ENCODE peak calls at places on chromosomes 4 and X, in ten cellular contexts. P, R, V, G, B, T, E, D, C and M are unnamed samples.

GRCh38 chr4:159360549-159360948 is 257.7 kb downstream of the RAPGEF2 start:
- DNase-seq in P (no peak), R (no peak), V (no peak), G (no peak), B (no peak), T (peak; percentile 81), E (peak; percentile 67), D (no peak), C (no peak), M (no peak)

GRCh38 chr4:95889662-95890061 is 49.8 kb downstream of the PDHA2 start:
- DNase-seq in P (no peak), R (no peak), V (no peak), G (peak; percentile 75), B (no peak), T (peak; percentile 61), E (no peak), D (no peak), C (no peak), M (no peak)

GRCh38 chr4:91325495-91325894 is 978.3 kb upstream of the GRID2 start:
- DNase-seq in P (no peak), R (no peak), V (no peak), G (no peak), B (no peak), T (peak; percentile 79), E (peak; percentile 19), D (no peak), C (no peak), M (no peak)

GRCh38 chrX:85851418-85851817 is 195.9 kb downstream of the CHM start:
- DNase-seq in P (no peak), R (no peak), V (no peak), G (peak; percentile 53), B (peak; percentile 42), T (peak; percentile 40), E (no peak), D (peak; percentile 5), C (peak; percentile 32), M (no peak)

GRCh38 chr4:4396628-4397440 is 9.9 kb downstream of the NSG1 start:
- DNase-seq in P (no peak), R (no peak), V (no peak), G (no peak), B (no peak), T (no peak), E (no peak), D (no peak), C (no peak), M (no peak)

GRCh38 chrX:147550217-147550616 is 361.5 kb upstream of the FMR1 start:
- DNase-seq in P (peak; percentile 1), R (peak; percentile 4), V (no peak), G (peak; percentile 59), B (no peak), T (peak; percentile 2), E (no peak), D (peak; percentile 3), C (peak; percentile 20), M (no peak)

GRCh38 chrX:40083120-40083978 is 14.4 kb downstream of the BCOR start:
- DNase-seq in P (no peak), R (no peak), V (no peak), G (no peak), B (peak; percentile 63), T (no peak), E (no peak), D (no peak), C (no peak), M (peak; percentile 31)

GRCh38 chr4:829761-830655 is 4.1 kb upstream of the CPLX1 start:
- DNase-seq in P (no peak), R (no peak), V (no peak), G (peak; percentile 55), B (no peak), T (no peak), E (no peak), D (no peak), C (no peak), M (no peak)

GRCh38 chr4:164526916-164527315 is 227.0 kb upstream of the SMIM31 start:
- DNase-seq in P (no peak), R (no peak), V (no peak), G (no peak), B (no peak), T (no peak), E (no peak), D (no peak), C (no peak), M (no peak)

GRCh38 chr4:113935190-113935589 is 44.3 kb downstream of the ARSJ start:
- DNase-seq in P (no peak), R (no peak), V (no peak), G (no peak), B (no peak), T (peak; percentile 51), E (no peak), D (no peak), C (no peak), M (no peak)

GRCh38 chr4:825969-826330 is at the start of gene CPLX1:
- DNase-seq in P (no peak), R (peak; percentile 38), V (no peak), G (peak; percentile 64), B (no peak), T (peak; percentile 19), E (no peak), D (no peak), C (peak; percentile 84), M (no peak)

GRCh38 chr4:40577588-40578253 is 51.9 kb downstream of the RBM47 start:
- DNase-seq in P (no peak), R (no peak), V (no peak), G (no peak), B (no peak), T (no peak), E (no peak), D (no peak), C (no peak), M (no peak)

GRCh38 chr4:78222575-78223186 is 165.6 kb downstream of the FRAS1 start:
- DNase-seq in P (no peak), R (no peak), V (no peak), G (peak; percentile 68), B (no peak), T (no peak), E (no peak), D (no peak), C (no peak), M (no peak)

GRCh38 chr4:54929459-54929858 is 195.9 kb downstream of the KDR start:
- DNase-seq in P (no peak), R (no peak), V (no peak), G (no peak), B (no peak), T (no peak), E (no peak), D (no peak), C (no peak), M (no peak)